ENCODE peak calls at places on chromosomes 3 and 15, in six cellular contexts. H, W, X, F, A and P are unnamed samples.
A peak's percentile ranks its signal among the peaks of the same experiment; 100 is the strongest.

GRCh38 chr3:13281657-13282527 is 138.2 kb downstream of the NUP210 start:
- DNase-seq in H (peak; percentile 77), W (no peak), X (no peak), F (peak; percentile 53), A (no peak), P (no peak)

GRCh38 chr3:53131136-53131495 is 881 bp upstream of the RFT1 start:
- DNase-seq in H (no peak), W (no peak), X (no peak), F (no peak), A (no peak), P (no peak)

GRCh38 chr3:21979706-21980105 is 228.7 kb upstream of the ZNF385D start:
- DNase-seq in H (no peak), W (peak; percentile 31), X (no peak), F (no peak), A (no peak), P (peak; percentile 56)

GRCh38 chr3:79364784-79365183 is 403.0 kb downstream of the ROBO1 start:
- DNase-seq in H (no peak), W (no peak), X (no peak), F (no peak), A (no peak), P (no peak)

GRCh38 chr15:51768018-51768417 is 16.6 kb downstream of the TMOD2 start:
- DNase-seq in H (peak; percentile 54), W (no peak), X (no peak), F (peak; percentile 31), A (peak; percentile 44), P (no peak)

GRCh38 chr3:107272885-107273284 is 104.4 kb upstream of the CCDC54 start:
- DNase-seq in H (no peak), W (no peak), X (no peak), F (no peak), A (no peak), P (no peak)

GRCh38 chr3:143975549-143976152 is 4.0 kb downstream of the DIPK2A start:
- DNase-seq in H (no peak), W (no peak), X (no peak), F (peak; percentile 61), A (no peak), P (no peak)

GRCh38 chr3:169835533-169835932 is 22.8 kb upstream of the LRRC34 start:
- DNase-seq in H (no peak), W (no peak), X (no peak), F (no peak), A (no peak), P (no peak)

GRCh38 chr15:70752142-70752754 is 11.1 kb downstream of the UACA start:
- DNase-seq in H (no peak), W (no peak), X (peak; percentile 39), F (no peak), A (peak; percentile 30), P (no peak)

GRCh38 chr15:40115670-40116093 is 7.0 kb upstream of the BMF start:
- DNase-seq in H (no peak), W (no peak), X (no peak), F (peak; percentile 97), A (peak; percentile 86), P (no peak)

GRCh38 chr3:161177996-161178395 is 43.1 kb upstream of the NMD3 start:
- DNase-seq in H (no peak), W (no peak), X (no peak), F (no peak), A (no peak), P (no peak)

GRCh38 chr15:59335197-59335786 is 37.4 kb downstream of the MYO1E start:
- DNase-seq in H (no peak), W (no peak), X (no peak), F (no peak), A (no peak), P (no peak)

GRCh38 chr3:115598216-115598615 is 25.1 kb upstream of the GAP43 start:
- DNase-seq in H (no peak), W (no peak), X (no peak), F (no peak), A (no peak), P (no peak)

GRCh38 chr15:64187396-64188191 is 24.8 kb upstream of the PPIB start:
- DNase-seq in H (no peak), W (no peak), X (no peak), F (no peak), A (no peak), P (no peak)

GRCh38 chr3:9169951-9170850 is 79.2 kb downstream of the SRGAP3 start:
- DNase-seq in H (no peak), W (no peak), X (no peak), F (no peak), A (no peak), P (no peak)

GRCh38 chr15:85116925-85117646 is 135.4 kb downstream of the PDE8A start:
- DNase-seq in H (no peak), W (no peak), X (no peak), F (no peak), A (no peak), P (no peak)

GRCh38 chr3:53628546-53629395 is 134.4 kb downstream of the CACNA1D start:
- DNase-seq in H (no peak), W (no peak), X (no peak), F (no peak), A (no peak), P (no peak)

GRCh38 chr15:75143738-75144334 is 57.8 kb upstream of the C15orf39 start:
- DNase-seq in H (no peak), W (no peak), X (no peak), F (no peak), A (no peak), P (no peak)

GRCh38 chr3:63945558-63946096 is 33.4 kb upstream of the SCAANT1 start:
- DNase-seq in H (no peak), W (no peak), X (no peak), F (no peak), A (no peak), P (no peak)

GRCh38 chr3:183123891-183124290 is 24.6 kb upstream of the MCCC1 start:
- DNase-seq in H (no peak), W (no peak), X (no peak), F (no peak), A (no peak), P (no peak)

GRCh38 chr3:168884353-168884903 is 779.1 kb downstream of the MECOM start:
- DNase-seq in H (no peak), W (no peak), X (peak; percentile 29), F (no peak), A (peak; percentile 23), P (peak; percentile 72)

GRCh38 chr15:58546635-58547627 is 115.1 kb downstream of the LIPC start:
- DNase-seq in H (peak; percentile 70), W (peak; percentile 79), X (no peak), F (no peak), A (no peak), P (peak; percentile 65)

GRCh38 chr15:78065973-78066946 is 11.3 kb downstream of the TBC1D2B start:
- DNase-seq in H (no peak), W (no peak), X (no peak), F (no peak), A (no peak), P (no peak)
- H3K4me3 ChIP-seq in H (peak overlapping the region; percentile 10), W (no peak overlapping the region), X (no peak overlapping the region), F (no peak overlapping the region), A (no peak overlapping the region), P (no peak overlapping the region)

DNA sequence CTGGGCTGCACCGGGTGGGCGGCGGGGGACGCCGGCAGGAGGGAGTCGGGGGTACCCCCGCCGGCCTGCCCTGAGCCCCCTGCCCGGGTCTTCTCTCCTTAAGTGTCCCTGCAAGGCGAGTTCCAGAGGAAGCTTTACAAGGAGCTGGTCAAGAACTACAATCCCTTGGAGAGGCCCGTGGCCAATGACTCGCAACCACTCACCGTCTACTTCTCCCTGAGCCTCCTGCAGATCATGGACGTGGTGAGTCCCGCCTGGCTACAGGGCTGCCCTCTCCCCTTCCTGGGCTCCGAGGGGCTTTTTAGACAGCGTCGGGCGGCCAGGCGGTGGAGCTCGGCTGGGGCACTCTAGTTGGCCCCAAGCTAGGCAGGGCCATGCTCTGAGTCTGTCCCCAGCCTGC is 480 bp downstream of the CHRNA7 start:
- DNase-seq in H (no peak), W (no peak), X (no peak), F (peak; percentile 9), A (peak; percentile 29), P (no peak)
- H3K4me3 ChIP-seq in H (peak overlapping the region; percentile 54), W (peak overlapping the region; percentile 52), X (peak overlapping the region; percentile 71), F (no peak overlapping the region), A (peak overlapping the region; percentile 59), P (peak overlapping the region; percentile 47)

DNA sequence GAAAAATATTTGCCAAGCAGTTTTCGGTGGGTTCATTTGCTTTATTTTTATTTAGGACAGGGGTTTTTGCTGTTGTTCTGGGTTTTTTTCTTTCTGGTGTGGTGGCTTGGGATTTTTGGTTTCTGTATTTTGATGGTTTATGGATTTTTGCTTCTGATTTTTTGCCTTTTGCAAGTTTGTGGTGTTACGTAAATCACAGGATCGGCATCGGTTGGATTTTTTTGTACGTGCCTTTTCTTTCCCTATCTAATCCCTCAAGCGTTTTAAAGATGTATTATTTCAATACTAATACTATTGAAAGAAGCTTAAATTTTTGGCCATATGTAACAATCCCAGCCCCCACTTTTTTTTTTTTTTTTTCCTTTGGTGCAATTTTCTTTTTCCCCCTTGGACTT is 788 bp upstream of the BCL6 start:
- DNase-seq in H (no peak), W (no peak), X (no peak), F (peak; percentile 4), A (no peak), P (no peak)
- H3K4me3 ChIP-seq in H (peak overlapping the region; percentile 89), W (peak overlapping the region; percentile 94), X (peak overlapping the region; percentile 63), F (peak overlapping the region; percentile 64), A (peak overlapping the region; percentile 62), P (peak overlapping the region; percentile 82)

DNA sequence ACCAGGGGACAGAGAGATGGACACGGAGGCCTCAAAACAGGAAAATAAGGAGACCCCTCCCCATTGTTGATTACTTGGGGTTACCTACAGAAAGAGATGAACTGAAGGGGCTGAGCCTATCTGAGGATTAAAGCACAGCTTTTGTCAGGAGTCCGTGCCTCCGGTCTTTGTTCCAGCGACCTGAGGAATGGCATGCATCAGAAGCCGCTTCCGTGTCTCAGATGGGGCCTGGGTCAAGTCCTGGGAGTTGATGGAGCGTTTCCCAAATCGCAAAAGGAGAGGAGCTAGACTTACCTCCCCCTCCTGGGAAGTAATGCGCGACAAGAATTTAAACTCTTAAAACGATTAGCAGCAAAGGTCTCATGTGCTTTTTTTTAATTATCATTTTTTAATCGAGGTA is 1.0 kb upstream of the ALDH1A3 start:
- DNase-seq in H (no peak), W (no peak), X (no peak), F (no peak), A (no peak), P (no peak)
- H3K4me3 ChIP-seq in H (peak overlapping the region; percentile 54), W (no peak overlapping the region), X (peak overlapping the region; percentile 50), F (no peak overlapping the region), A (peak overlapping the region; percentile 56), P (peak overlapping the region; percentile 51)

DNA sequence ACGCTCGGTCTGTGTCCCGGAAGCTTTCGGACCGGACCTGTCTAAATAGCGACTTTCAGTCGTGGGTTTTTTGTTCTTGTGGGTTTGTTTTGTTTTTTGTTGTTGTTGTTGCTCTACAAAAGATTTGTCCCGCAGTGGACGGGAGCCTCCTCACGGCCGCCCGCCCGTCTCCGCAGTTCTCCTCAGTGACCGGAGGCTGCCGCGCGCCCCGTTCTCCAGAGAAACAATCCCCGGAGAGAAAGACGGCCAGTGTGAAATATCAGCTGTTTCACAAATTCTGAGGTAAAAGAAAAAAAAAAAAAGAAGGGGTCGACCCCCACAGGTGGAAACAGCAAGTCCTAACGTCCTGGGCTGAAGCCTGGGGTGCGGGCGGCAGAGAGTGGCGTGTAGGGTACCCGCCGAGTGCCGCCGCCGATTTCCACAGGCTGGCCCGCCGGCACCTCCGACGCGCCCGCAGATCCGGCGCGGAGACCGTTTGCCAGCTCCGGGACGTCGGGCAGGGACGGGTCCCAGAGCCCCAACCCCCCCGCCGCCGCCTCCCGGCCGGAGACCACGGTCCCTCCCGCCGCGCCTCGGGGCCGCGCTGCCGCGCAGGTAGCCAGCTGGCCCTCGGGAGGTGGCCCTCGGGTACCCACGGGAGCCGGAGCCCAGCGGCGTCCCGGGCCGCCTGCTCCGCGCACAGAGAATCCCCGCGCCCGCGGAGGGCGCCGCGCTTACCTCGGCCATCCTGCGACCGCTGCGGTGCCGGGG is 476 bp downstream of the BNC1 start:
- DNase-seq in H (no peak), W (no peak), X (no peak), F (no peak), A (no peak), P (no peak)
- H3K4me3 ChIP-seq in H (peak overlapping the region; percentile 59), W (peak overlapping the region; percentile 67), X (no peak overlapping the region), F (no peak overlapping the region), A (peak overlapping the region; percentile 46), P (peak overlapping the region; percentile 67)